ENCODE peak calls at places on chromosomes 4 and X, in ten cellular contexts. P, U, A, S, O, V, F, N, Q and H are unnamed samples.

GRCh38 chr4:43763029-43763610 is 685.5 kb downstream of the KCTD8 start:
- DNase-seq in P (peak; percentile 70), U (peak; percentile 11), A (no peak), S (no peak), O (no peak), V (no peak), F (no peak), N (no peak), Q (no peak), H (peak; percentile 4)

GRCh38 chrX:155768036-155768769 is 112.9 kb upstream of the VAMP7 start:
- DNase-seq in P (peak; percentile 65), U (no peak), A (no peak), S (no peak), O (peak; percentile 52), V (no peak), F (no peak), N (no peak), Q (no peak), H (peak; percentile 26)

GRCh38 chr4:9762823-9763475 is 18.5 kb upstream of the DRD5 start:
- DNase-seq in P (peak; percentile 17), U (peak; percentile 52), A (peak; percentile 57), S (peak; percentile 84), O (peak; percentile 56), V (peak; percentile 60), F (peak; percentile 56), N (peak; percentile 46), Q (peak; percentile 70), H (peak; percentile 75)

GRCh38 chrX:46803140-46803539 is 33.7 kb upstream of the RP2 start:
- DNase-seq in P (no peak), U (no peak), A (no peak), S (no peak), O (no peak), V (no peak), F (no peak), N (no peak), Q (no peak), H (no peak)

GRCh38 chr4:41384992-41385391 is 128.3 kb downstream of the UCHL1 start:
- DNase-seq in P (no peak), U (no peak), A (no peak), S (peak; percentile 61), O (peak; percentile 50), V (peak; percentile 78), F (no peak), N (peak; percentile 84), Q (peak; percentile 81), H (peak; percentile 31)

GRCh38 chr4:21801661-21802355 is 146.8 kb downstream of the KCNIP4 start:
- DNase-seq in P (no peak), U (no peak), A (no peak), S (no peak), O (peak; percentile 46), V (no peak), F (no peak), N (no peak), Q (no peak), H (peak; percentile 56)

GRCh38 chr4:60945641-60946040 is 254.5 kb upstream of the ADGRL3 start:
- DNase-seq in P (no peak), U (no peak), A (no peak), S (no peak), O (peak; percentile 66), V (no peak), F (no peak), N (no peak), Q (no peak), H (peak; percentile 3)

GRCh38 chrX:40402771-40403533 is 177.8 kb upstream of the ATP6AP2 start:
- DNase-seq in P (peak; percentile 61), U (no peak), A (no peak), S (peak; percentile 15), O (peak; percentile 52), V (peak; percentile 34), F (peak; percentile 6), N (no peak), Q (no peak), H (peak; percentile 50)

GRCh38 chrX:135433531-135434257 is 11.9 kb downstream of the SMIM10L2A start:
- DNase-seq in P (no peak), U (no peak), A (no peak), S (no peak), O (no peak), V (no peak), F (no peak), N (no peak), Q (no peak), H (no peak)

GRCh38 chrX:76279007-76279406 is 106.1 kb downstream of the PBDC1 start:
- DNase-seq in P (peak; percentile 8), U (peak; percentile 39), A (peak; percentile 52), S (peak; percentile 20), O (peak; percentile 38), V (peak; percentile 24), F (peak; percentile 12), N (no peak), Q (peak; percentile 61), H (peak; percentile 57)

GRCh38 chrX:2267890-2268289 is 232.9 kb downstream of the DHRSX start:
- DNase-seq in P (no peak), U (no peak), A (no peak), S (no peak), O (no peak), V (no peak), F (no peak), N (no peak), Q (no peak), H (no peak)

GRCh38 chrX:130124577-130124976 is 14.3 kb upstream of the ELF4 start:
- DNase-seq in P (no peak), U (no peak), A (no peak), S (no peak), O (no peak), V (no peak), F (no peak), N (no peak), Q (no peak), H (no peak)

GRCh38 chr4:75726577-75726976 is 2.2 kb downstream of the USO1 start:
- DNase-seq in P (no peak), U (no peak), A (no peak), S (no peak), O (no peak), V (no peak), F (no peak), N (no peak), Q (no peak), H (no peak)

GRCh38 chr4:2090642-2091041 is 31.5 kb downstream of the NAT8L start:
- DNase-seq in P (no peak), U (no peak), A (no peak), S (no peak), O (no peak), V (no peak), F (no peak), N (no peak), Q (no peak), H (no peak)

GRCh38 chr4:85147481-85148076 is 181.1 kb upstream of the WDFY3 start:
- DNase-seq in P (peak; percentile 45), U (peak; percentile 35), A (peak; percentile 69), S (peak; percentile 57), O (peak; percentile 60), V (peak; percentile 59), F (peak; percentile 71), N (peak; percentile 54), Q (peak; percentile 65), H (peak; percentile 73)

GRCh38 chrX:57267308-57267707 is 19.2 kb upstream of the FAAH2 start:
- DNase-seq in P (no peak), U (no peak), A (no peak), S (no peak), O (no peak), V (no peak), F (no peak), N (no peak), Q (no peak), H (no peak)

GRCh38 chr4:76639292-76639691 is 204.3 kb downstream of the SHROOM3 start:
- DNase-seq in P (no peak), U (no peak), A (no peak), S (no peak), O (peak; percentile 39), V (no peak), F (no peak), N (no peak), Q (no peak), H (no peak)

GRCh38 chr4:119832731-119833233 is 204.2 kb upstream of the PDE5A start:
- DNase-seq in P (no peak), U (no peak), A (no peak), S (no peak), O (no peak), V (no peak), F (no peak), N (no peak), Q (no peak), H (peak; percentile 30)

GRCh38 chrX:155065035-155065734 is 5.8 kb downstream of the CMC4 start:
- DNase-seq in P (no peak), U (no peak), A (no peak), S (no peak), O (peak; percentile 34), V (no peak), F (no peak), N (no peak), Q (no peak), H (peak; percentile 53)

GRCh38 chrX:2703991-2704369 is 12.9 kb downstream of the CD99 start:
- DNase-seq in P (no peak), U (no peak), A (no peak), S (peak; percentile 50), O (no peak), V (peak; percentile 62), F (no peak), N (peak; percentile 49), Q (no peak), H (peak; percentile 87)

GRCh38 chrX:154458116-154458953 is at the start of gene PLXNA3:
- DNase-seq in P (peak; percentile 63), U (peak; percentile 80), A (no peak), S (no peak), O (peak; percentile 29), V (no peak), F (no peak), N (no peak), Q (peak; percentile 72), H (peak; percentile 76)

GRCh38 chrX:107603433-107604159 is 24.7 kb upstream of the PRPS1 start:
- DNase-seq in P (no peak), U (no peak), A (no peak), S (no peak), O (no peak), V (no peak), F (no peak), N (no peak), Q (no peak), H (no peak)

GRCh38 chrX:49116076-49116475 is 7.5 kb downstream of the GPKOW start:
- DNase-seq in P (no peak), U (no peak), A (no peak), S (no peak), O (no peak), V (no peak), F (no peak), N (no peak), Q (no peak), H (no peak)

GRCh38 chr4:46445689-46446339 is 55.9 kb upstream of the GABRA2 start:
- DNase-seq in P (no peak), U (no peak), A (no peak), S (no peak), O (no peak), V (no peak), F (no peak), N (no peak), Q (no peak), H (no peak)

GRCh38 chr4:180234730-180235129 is 2008.5 kb upstream of the TENM3 start:
- DNase-seq in P (no peak), U (peak; percentile 10), A (no peak), S (no peak), O (no peak), V (no peak), F (no peak), N (no peak), Q (no peak), H (peak; percentile 23)

GRCh38 chr4:151745727-151746231 is 15.0 kb downstream of the GATB start:
- DNase-seq in P (no peak), U (no peak), A (no peak), S (no peak), O (no peak), V (no peak), F (no peak), N (no peak), Q (no peak), H (peak; percentile 45)

GRCh38 chr4:12041828-12042227 is 613.1 kb upstream of the HS3ST1 start:
- DNase-seq in P (no peak), U (peak; percentile 5), A (no peak), S (no peak), O (no peak), V (no peak), F (no peak), N (no peak), Q (no peak), H (no peak)

GRCh38 chrX:54824722-54825121 is 17.2 kb downstream of the MAGED2 start:
- DNase-seq in P (no peak), U (no peak), A (no peak), S (no peak), O (no peak), V (no peak), F (no peak), N (no peak), Q (no peak), H (no peak)